ENCODE peak calls at places on chromosomes 7 and 10, in seven cellular contexts. T is tibial artery, V is lung, L is upper lobe of right lung, Y is ovary, F is adipocyte, S is GM23248. I is an unnamed sample.
A peak's percentile ranks its signal among the peaks of the same experiment; 100 is the strongest.

GRCh38 chr7:116545411-116545993 is 20.7 kb downstream of the CAV1 start:
- DNase-seq in S (no peak), V (no peak), Y (no peak), F (no peak), T (no peak), L (no peak), I (no peak)

GRCh38 chr7:151902306-151902705 is 25.4 kb upstream of the PRKAG2 start:
- DNase-seq in L (no peak), V (no peak), F (no peak), T (no peak), S (no peak), Y (no peak), I (no peak)

GRCh38 chr7:76358053-76358477 is 726 bp downstream of the YWHAG start:
- DNase-seq in T (peak; percentile 75), F (peak; percentile 67), V (peak; percentile 68), Y (peak; percentile 75), S (peak; percentile 72), L (peak; percentile 88), I (peak; percentile 59)

GRCh38 chr10:88820990-88821389 is 18.5 kb downstream of the LIPM start:
- DNase-seq in L (no peak), Y (no peak), V (no peak), S (peak; percentile 90), T (no peak), F (peak; percentile 95), I (no peak)

GRCh38 chr7:129741743-129742213 is 130.3 kb downstream of the NRF1 start:
- DNase-seq in Y (no peak), S (no peak), L (no peak), V (no peak), F (no peak), T (no peak), I (no peak)

GRCh38 chr10:15897282-15897681 is 37.0 kb upstream of the MINDY3 start:
- DNase-seq in S (peak; percentile 79), F (no peak), V (no peak), T (no peak), L (no peak), Y (no peak), I (no peak)

GRCh38 chr7:115146148-115146547 is 224.3 kb downstream of the MDFIC start:
- DNase-seq in V (no peak), T (no peak), S (no peak), L (no peak), Y (no peak), F (peak; percentile 5), I (no peak)

GRCh38 chr7:150939052-150939810 is 38.9 kb downstream of the KCNH2 start:
- DNase-seq in T (no peak), F (no peak), L (no peak), S (no peak), V (no peak), Y (no peak), I (no peak)

GRCh38 chr10:132397671-132398565 is 918 bp downstream of the PWWP2B start:
- DNase-seq in L (peak; percentile 74), S (peak; percentile 87), T (no peak), Y (peak; percentile 67), F (peak; percentile 70), V (peak; percentile 52), I (peak; percentile 83)

GRCh38 chr10:71970331-71970730 is 6.1 kb downstream of the CHST3 start:
- DNase-seq in Y (no peak), F (peak; percentile 24), S (peak; percentile 38), L (peak; percentile 66), T (peak; percentile 54), V (no peak), I (no peak)

GRCh38 chr7:45970454-45970853 is 49.4 kb upstream of the IGFBP3 start:
- DNase-seq in V (no peak), F (peak; percentile 22), L (no peak), S (no peak), T (no peak), Y (no peak), I (no peak)

GRCh38 chr7:329691-330281 is 39.8 kb downstream of the FOXL3 start:
- DNase-seq in F (no peak), T (no peak), Y (no peak), L (no peak), V (no peak), S (no peak), I (no peak)

GRCh38 chr10:119981826-119982225 is 89.3 kb downstream of the SEC23IP start:
- DNase-seq in Y (no peak), L (no peak), S (no peak), V (no peak), T (no peak), F (no peak), I (peak; percentile 64)

GRCh38 chr10:27223964-27224363 is 16.6 kb downstream of the ACBD5 start:
- DNase-seq in V (peak; percentile 39), L (no peak), T (peak; percentile 34), F (peak; percentile 73), S (peak; percentile 62), Y (peak; percentile 27), I (peak; percentile 23)

GRCh38 chr10:59068581-59069191 is 107.8 kb upstream of the PHYHIPL start:
- DNase-seq in F (no peak), T (no peak), V (no peak), S (no peak), L (no peak), Y (no peak), I (no peak)

GRCh38 chr7:953547-954327 is 743 bp downstream of the ADAP1 start:
- DNase-seq in L (peak; percentile 87), S (peak; percentile 57), Y (peak; percentile 19), V (peak; percentile 60), F (peak; percentile 70), T (no peak), I (no peak)

GRCh38 chr7:121153995-121154394 is 165.5 kb downstream of the CPED1 start:
- DNase-seq in T (no peak), S (peak; percentile 6), Y (no peak), V (no peak), F (peak; percentile 61), L (no peak), I (no peak)

GRCh38 chr7:152556013-152556412 is 119.9 kb downstream of the XRCC2 start:
- DNase-seq in S (no peak), F (no peak), V (no peak), T (no peak), L (no peak), Y (no peak), I (no peak)

GRCh38 chr10:63455507-63455906 is 10.3 kb downstream of the JMJD1C start:
- DNase-seq in Y (no peak), T (no peak), V (no peak), L (no peak), S (no peak), F (no peak), I (no peak)

GRCh38 chr10:116106611-116107010 is 166.4 kb downstream of the GFRA1 start:
- DNase-seq in L (no peak), V (no peak), T (no peak), F (no peak), S (no peak), Y (no peak), I (no peak)

GRCh38 chr7:155955367-155955635 is 143.0 kb upstream of the SHH start:
- DNase-seq in T (no peak), L (no peak), V (no peak), F (no peak), Y (no peak), S (no peak), I (no peak)

GRCh38 chr10:75400163-75400768 is 1.3 kb downstream of the ZNF503 start:
- DNase-seq in S (peak; percentile 69), Y (peak; percentile 75), V (no peak), T (no peak), F (peak; percentile 65), L (no peak), I (peak; percentile 58)

GRCh38 chr7:7257899-7258692 is 75.8 kb downstream of the C1GALT1 start:
- DNase-seq in S (no peak), T (no peak), L (no peak), V (no peak), Y (no peak), F (peak; percentile 42), I (no peak)

GRCh38 chr10:113015201-113015600 is 65.2 kb downstream of the TCF7L2 start:
- DNase-seq in T (no peak), Y (no peak), L (no peak), S (no peak), V (no peak), F (no peak), I (no peak)

GRCh38 chr10:28367865-28368541 is 65.1 kb upstream of the MPP7 start:
- DNase-seq in V (peak; percentile 36), F (peak; percentile 19), L (no peak), T (peak; percentile 41), S (no peak), Y (no peak), I (no peak)

GRCh38 chr7:143395187-143396149 is 13.2 kb downstream of the EPHA1 start:
- DNase-seq in V (peak; percentile 31), T (no peak), S (peak; percentile 42), Y (no peak), L (peak; percentile 59), F (no peak), I (no peak)

GRCh38 chr10:133458710-133459453 is 5.1 kb downstream of the SCART1 start:
- DNase-seq in V (peak; percentile 22), L (no peak), T (no peak), Y (peak; percentile 16), S (peak; percentile 15), F (no peak), I (no peak)
- H3K9me3 ChIP-seq in V (no peaks in the 10 kb centered on the region), L (no peaks in the 10 kb centered on the region), T (no peaks in the 10 kb centered on the region), Y (no peaks in the 10 kb centered on the region), S (no peaks in the 10 kb centered on the region), F (no peaks in the 10 kb centered on the region), I (no peaks in the 10 kb centered on the region)

DNA sequence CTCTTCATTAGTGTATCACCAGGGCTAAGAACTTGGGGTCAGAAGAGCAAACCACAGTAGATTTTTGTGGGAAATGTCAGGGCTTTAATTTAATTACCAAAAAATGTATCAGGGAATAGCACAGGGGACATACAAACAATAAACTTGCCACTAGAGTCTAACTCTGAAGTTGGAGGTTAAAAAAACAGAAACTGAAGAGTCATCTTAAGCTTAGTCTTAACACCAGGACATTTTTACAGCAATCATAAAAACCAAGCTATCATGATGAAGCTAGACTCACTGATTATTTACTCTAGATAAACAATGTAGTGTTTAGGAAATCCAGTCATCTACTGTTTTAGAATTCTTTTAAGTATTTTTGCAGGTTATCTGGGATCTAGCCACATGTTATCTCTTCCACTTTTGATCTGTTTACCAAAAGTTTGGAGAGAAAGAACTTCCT is 48.4 kb upstream of the GLI3 start:
- DNase-seq in F (peak; percentile 39), S (peak; percentile 12), Y (no peak), V (no peak), T (no peak), L (no peak), I (no peak)
- H3K27me3 ChIP-seq in F (no peaks in the 10 kb centered on the region), S (no peaks in the 10 kb centered on the region), Y (no peaks in the 10 kb centered on the region), V (no peaks in the 10 kb centered on the region), T (no peaks in the 10 kb centered on the region), L (no peaks in the 10 kb centered on the region), I (no peaks in the 10 kb centered on the region)

GRCh38 chr7:100072462-100072861 is 9.1 kb downstream of the ZNF3 start:
- DNase-seq in T (no peak), L (no peak), F (no peak), Y (no peak), S (no peak), V (no peak), I (no peak)
- H3K9me3 ChIP-seq in T (no peaks in the 10 kb centered on the region), L (peaks cover 16% of the 10 kb centered on the region), F (peaks cover 37% of the 10 kb centered on the region), Y (peaks cover 6% of the 10 kb centered on the region), S (peaks cover 4% of the 10 kb centered on the region), V (peaks cover 11% of the 10 kb centered on the region), I (peaks cover 14% of the 10 kb centered on the region)

DNA sequence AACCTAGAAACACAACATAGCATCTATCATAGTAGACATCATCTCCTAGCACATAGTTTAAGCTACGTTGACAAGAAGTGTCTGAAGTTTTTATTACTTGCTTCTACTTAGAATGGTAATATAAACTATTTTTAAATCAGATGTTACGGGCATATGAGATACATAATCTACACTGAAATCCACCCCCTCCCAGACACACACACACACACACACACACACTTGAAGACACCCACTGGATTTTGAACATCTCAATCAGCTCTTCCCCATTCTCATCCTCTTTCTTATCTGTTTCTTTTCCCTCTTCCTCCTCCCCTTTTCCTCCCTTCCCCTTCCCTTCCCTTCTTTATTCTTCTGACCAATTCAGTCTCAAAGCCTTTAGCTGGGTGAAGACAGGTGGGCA is 175.9 kb downstream of the PAXIP1 start:
- DNase-seq in F (no peak), V (no peak), T (no peak), S (no peak), L (no peak), Y (no peak), I (no peak)
- H3K27me3 ChIP-seq in F (no peaks in the 10 kb centered on the region), V (no peaks in the 10 kb centered on the region), T (peaks cover 3% of the 10 kb centered on the region), S (no peaks in the 10 kb centered on the region), L (no peaks in the 10 kb centered on the region), Y (no peaks in the 10 kb centered on the region), I (no peaks in the 10 kb centered on the region)